ENCODE peak calls at places on chromosome 21, in nine cellular contexts. M is left colon; V is amniotic stem cell; Q is mesenteric fat pad; E is activated naive CD4-positive, alpha-beta T cell; C is DMS 273 treated with DMSO at 0.1 percent for 48 hours; W is HTR-8/SVneo; A is stimulated activated CD4-positive, alpha-beta T cell treated with anti-CD3 and anti-CD28 coated beads, Interleukin-12 subunit alpha, Interleukin-12 subunit beta, amount 100 ng/mL, for 4 hours; N is cardiac muscle cell. B is an unnamed sample.

GRCh38 chr21:26177741-26178452 is 7.3 kb upstream of the APP start:
- DNase-seq in M (no peak), V (no peak), Q (no peak), E (no peak), C (no peak), W (no peak), A (no peak), N (no peak), B (no peak)

GRCh38 chr21:37001446-37001845 is 5.1 kb upstream of the RIPPLY3 start:
- DNase-seq in M (no peak), V (no peak), Q (no peak), E (no peak), C (no peak), W (no peak), A (no peak), N (no peak), B (no peak)

GRCh38 chr21:45166931-45167330 is 92.6 kb downstream of the ADARB1 start:
- DNase-seq in M (no peak), V (no peak), Q (no peak), E (no peak), C (no peak), W (no peak), A (no peak), N (no peak), B (no peak)

GRCh38 chr21:28447453-28447852 is 545.2 kb downstream of the LTN1 start:
- DNase-seq in M (no peak), V (no peak), Q (no peak), E (no peak), C (no peak), W (no peak), A (no peak), N (peak; percentile 53), B (no peak)

GRCh38 chr21:46021978-46022544 is 40.5 kb downstream of the COL6A1 start:
- DNase-seq in M (peak; percentile 63), V (no peak), Q (peak; percentile 88), E (no peak), C (no peak), W (no peak), A (no peak), N (no peak), B (peak; percentile 70)

GRCh38 chr21:31914472-31914871 is 41.7 kb downstream of the HUNK start:
- DNase-seq in M (no peak), V (no peak), Q (no peak), E (no peak), C (peak; percentile 5), W (no peak), A (no peak), N (no peak), B (no peak)

GRCh38 chr21:31252611-31253010 is 91.5 kb downstream of the TIAM1 start:
- DNase-seq in M (no peak), V (no peak), Q (no peak), E (no peak), C (no peak), W (no peak), A (no peak), N (no peak), B (no peak)

GRCh38 chr21:38280446-38280845 is 23.7 kb downstream of the KCNJ15 start:
- DNase-seq in M (no peak), V (no peak), Q (no peak), E (no peak), C (no peak), W (no peak), A (no peak), N (no peak), B (no peak)

GRCh38 chr21:42093991-42094417 is 22.9 kb downstream of the UMODL1 start:
- DNase-seq in M (no peak), V (peak; percentile 85), Q (no peak), E (no peak), C (peak; percentile 68), W (peak; percentile 72), A (no peak), N (peak; percentile 60), B (no peak)

GRCh38 chr21:42125571-42126544 is 54.7 kb downstream of the UMODL1 start:
- DNase-seq in M (no peak), V (no peak), Q (no peak), E (no peak), C (no peak), W (peak; percentile 32), A (no peak), N (peak; percentile 47), B (no peak)

GRCh38 chr21:46412521-46413364 is 45.9 kb upstream of the DIP2A start:
- DNase-seq in M (no peak), V (no peak), Q (no peak), E (no peak), C (no peak), W (no peak), A (no peak), N (no peak), B (no peak)

B was measured in mucosa of gallbladder.